ENCODE peak calls at places on chromosomes 6 and 20, in four cellular contexts. G is NCI-H774, D is RCC 7860, Q is cerebellum. X is an unnamed sample.

GRCh38 chr20:13525225-13525940 is 113.3 kb downstream of the TASP1 start:
- DNase-seq in G (no peak), D (peak), Q (no peak), X (no peak)

GRCh38 chr6:158648682-158649131 is 1.1 kb upstream of the SYTL3 start:
- DNase-seq in G (no peak), D (peak), Q (no peak), X (no peak)

GRCh38 chr6:90169328-90169886 is 127.2 kb downstream of the BACH2 start:
- DNase-seq in G (no peak), D (no peak), Q (no peak), X (no peak)

GRCh38 chr20:38523697-38524096 is 51.1 kb downstream of the RALGAPB start:
- DNase-seq in G (no peak), D (peak), Q (no peak), X (no peak)

GRCh38 chr6:129195666-129196065 is 312.7 kb downstream of the LAMA2 start:
- DNase-seq in G (no peak), D (no peak), Q (no peak), X (no peak)

GRCh38 chr6:33840064-33840926 is 36.5 kb upstream of the MLN start:
- DNase-seq in G (no peak), D (peak), Q (no peak), X (peak)

GRCh38 chr6:108123516-108123929 is 42.3 kb upstream of the NR2E1 start:
- DNase-seq in G (no peak), D (no peak), Q (no peak), X (no peak)

GRCh38 chr20:41747226-41747625 is 129.0 kb upstream of the CHD6 start:
- DNase-seq in G (no peak), D (no peak), Q (no peak), X (no peak)

GRCh38 chr20:50017576-50018248 is 34.9 kb downstream of the SNAI1 start:
- DNase-seq in G (no peak), D (no peak), Q (no peak), X (no peak)

GRCh38 chr6:117506180-117506835 is 23.8 kb downstream of the DCBLD1 start:
- DNase-seq in G (no peak), D (no peak), Q (no peak), X (no peak)